ENCODE peak calls at places on chromosomes 4 and X, in six cellular contexts. D is fibroblast of lung, A is psoas muscle, L is fibroblast of mammary gland, F is mucosa of descending colon, X is cardiac muscle cell. N is an unnamed sample.

GRCh38 chr4:130080872-130081451 is 985.0 kb downstream of the C4orf33 start:
- DNase-seq in X (no peak), F (peak), L (no peak), D (no peak), A (no peak), N (no peak)

GRCh38 chrX:38634665-38635064 is 73.3 kb downstream of the TSPAN7 start:
- DNase-seq in A (no peak), X (no peak), F (no peak), L (no peak), D (no peak), N (no peak)

GRCh38 chr4:54913751-54914526 is 211.5 kb downstream of the KDR start:
- DNase-seq in A (peak), D (no peak), L (no peak), X (peak), F (no peak), N (no peak)

GRCh38 chr4:139301821-139302611 is at the start of gene NDUFC1:
- DNase-seq in X (peak), L (peak), D (peak), F (peak), A (peak), N (peak)

GRCh38 chr4:146591986-146592385 is 46.7 kb upstream of the POU4F2 start:
- DNase-seq in L (no peak), X (no peak), D (no peak), F (no peak), A (no peak), N (no peak)

GRCh38 chr4:18063079-18063478 is 41.5 kb upstream of the LCORL start:
- DNase-seq in F (no peak), D (no peak), X (no peak), A (no peak), L (no peak), N (no peak)

GRCh38 chr4:79653871-79654270 is 245.8 kb upstream of the GK2 start:
- DNase-seq in X (no peak), L (peak), D (no peak), A (no peak), F (no peak), N (peak)

GRCh38 chr4:27789768-27790167 is 929.1 kb downstream of the STIM2 start:
- DNase-seq in D (peak), L (peak), A (no peak), X (no peak), F (no peak), N (peak)

GRCh38 chrX:20252392-20253231 is 14.1 kb downstream of the RPS6KA3 start:
- DNase-seq in X (peak), D (peak), F (peak), A (peak), L (peak), N (peak)

DNA sequence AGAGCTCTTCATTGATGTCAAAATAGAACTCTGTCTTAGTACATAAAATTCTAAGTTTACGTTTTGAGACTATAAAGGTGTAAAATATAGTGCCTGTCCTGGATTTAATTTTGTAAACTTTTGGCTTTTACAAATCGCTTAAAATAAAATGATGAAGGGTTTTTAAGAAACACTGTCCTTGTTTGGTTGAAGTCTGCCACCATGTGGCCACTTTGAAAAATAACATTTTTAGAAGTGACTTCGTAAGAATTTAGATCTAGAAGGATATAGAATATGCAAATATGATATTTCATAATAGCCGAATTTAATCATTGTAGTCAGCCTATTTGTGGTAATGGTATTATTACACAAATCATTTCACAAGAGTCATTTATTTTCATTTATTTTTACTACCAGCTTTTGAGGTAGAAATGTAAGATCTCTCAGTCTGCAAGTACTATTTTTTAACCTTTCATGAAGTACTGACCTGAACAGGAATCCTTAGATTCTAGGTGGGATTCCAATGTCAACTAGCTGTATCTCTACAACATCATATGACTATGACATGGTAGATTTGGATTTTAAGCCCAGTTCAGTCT is 31.0 kb upstream of the FAT4 start:
- DNase-seq in A (no peak), X (peak), F (no peak), L (peak), D (peak), N (no peak)
- TF ChIP-seq CTCF in A (peak), X (peak), F (no peak), L (peak), D (peak), N (peak)

GRCh38 chr4:123421942-123422781 is 25.6 kb downstream of the SPRY1 start:
- DNase-seq in D (no peak), X (no peak), F (no peak), A (no peak), L (no peak), N (no peak)
- H3K4me3 ChIP-seq in D (peak), X (no peak), F (no peak), A (peak), L (no peak), N (no peak)

DNA sequence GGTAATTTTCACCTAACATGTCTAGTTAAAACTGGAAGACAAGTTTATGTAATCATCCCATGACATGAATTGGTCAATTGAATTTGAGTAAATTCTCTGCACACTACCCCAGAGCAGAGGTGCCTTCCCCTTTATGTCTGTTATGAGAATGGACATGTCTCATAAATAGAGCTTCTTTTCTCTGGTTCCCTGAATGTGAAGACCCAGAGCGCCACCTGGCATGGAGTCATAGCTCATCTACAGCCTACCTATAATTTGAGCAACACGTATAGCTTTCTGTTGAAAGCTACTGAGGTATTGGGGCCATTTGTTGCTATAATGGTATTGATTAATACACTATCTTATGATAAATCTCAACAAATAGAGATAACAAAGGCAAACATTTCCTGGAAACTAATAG is 626.5 kb upstream of the GALNTL6 start:
- DNase-seq in L (no peak), X (no peak), F (no peak), D (no peak), A (no peak), N (no peak)
- TF ChIP-seq CTCF in L (no peak), X (no peak), F (no peak), D (no peak), A (no peak), N (no peak)

GRCh38 chr4:7842384-7843279 is 97.0 kb downstream of the AFAP1 start:
- DNase-seq in D (peak), F (peak), A (peak), L (peak), X (peak), N (peak)
- H3K4me3 ChIP-seq in D (peak), F (no peak), A (no peak), L (peak), X (no peak), N (peak)